ENCODE peak calls at places on chromosome 12, in five cellular contexts. U, F, T, E and P are unnamed samples.

GRCh38 chr12:32108829-32109228 is 2.2 kb downstream of the BICD1 start:
- DNase-seq in U (no peak), F (no peak), T (no peak), E (no peak), P (no peak)

GRCh38 chr12:58961166-58961565 is 40.9 kb upstream of the LRIG3 start:
- DNase-seq in U (no peak), F (no peak), T (no peak), E (no peak), P (no peak)

GRCh38 chr12:22029991-22030390 is 16.0 kb upstream of the CMAS start:
- DNase-seq in U (no peak), F (no peak), T (no peak), E (no peak), P (no peak)

GRCh38 chr12:32334384-32334783 is 65.0 kb upstream of the FGD4 start:
- DNase-seq in U (no peak), F (no peak), T (no peak), E (no peak), P (no peak)

GRCh38 chr12:19771858-19772257 is 332.6 kb downstream of the AEBP2 start:
- DNase-seq in U (peak), F (peak), T (no peak), E (no peak), P (peak)

GRCh38 chr12:111673503-111673902 is 12.3 kb downstream of the BRAP start:
- DNase-seq in U (peak), F (peak), T (no peak), E (peak), P (peak)

GRCh38 chr12:1459339-1459738 is 135.0 kb downstream of the FBXL14 start:
- DNase-seq in U (no peak), F (no peak), T (no peak), E (no peak), P (no peak)

GRCh38 chr12:62194616-62195015 is 65.6 kb upstream of the USP15 start:
- DNase-seq in U (peak), F (peak), T (no peak), E (peak), P (peak)

GRCh38 chr12:13208533-13209278 is 12.2 kb downstream of the EMP1 start:
- DNase-seq in U (no peak), F (peak), T (no peak), E (peak), P (peak)

GRCh38 chr12:67811437-67812361 is 163.2 kb downstream of the DYRK2 start:
- DNase-seq in U (peak), F (peak), T (no peak), E (peak), P (no peak)

GRCh38 chr12:73187765-73188164 is 915.6 kb downstream of the TRHDE start:
- DNase-seq in U (no peak), F (no peak), T (no peak), E (no peak), P (no peak)

GRCh38 chr12:61781021-61781581 is 479.1 kb upstream of the USP15 start:
- DNase-seq in U (no peak), F (no peak), T (no peak), E (no peak), P (no peak)

GRCh38 chr12:1613860-1614259 is 15.2 kb upstream of the WNT5B start:
- DNase-seq in U (no peak), F (no peak), T (no peak), E (no peak), P (no peak)

GRCh38 chr12:58161773-58162172 is 220.4 kb downstream of the ATP23 start:
- DNase-seq in U (no peak), F (no peak), T (no peak), E (peak), P (no peak)

GRCh38 chr12:56061982-56062381 is 18.0 kb upstream of the ERBB3 start:
- DNase-seq in U (no peak), F (no peak), T (no peak), E (no peak), P (no peak)

GRCh38 chr12:55720894-55721444 is 776 bp downstream of the RDH5 start:
- DNase-seq in U (peak), F (peak), T (peak), E (peak), P (peak)

GRCh38 chr12:59115526-59115925 is 195.2 kb upstream of the LRIG3 start:
- DNase-seq in U (peak), F (peak), T (no peak), E (no peak), P (peak)

GRCh38 chr12:91937033-91937432 is 208.6 kb downstream of the BTG1 start:
- DNase-seq in U (no peak), F (no peak), T (no peak), E (no peak), P (no peak)

GRCh38 chr12:67784831-67785230 is 136.3 kb downstream of the DYRK2 start:
- DNase-seq in U (peak), F (no peak), T (no peak), E (no peak), P (no peak)

GRCh38 chr12:52277486-52278245 is 3.2 kb downstream of the KRT86 start:
- DNase-seq in U (no peak), F (no peak), T (no peak), E (no peak), P (no peak)

GRCh38 chr12:58919271-58920101 is 818 bp downstream of the LRIG3 start:
- DNase-seq in U (peak), F (peak), T (no peak), E (peak), P (peak)

GRCh38 chr12:95608252-95609033 is 57.2 kb upstream of the USP44 start:
- DNase-seq in U (peak), F (peak), T (peak), E (peak), P (peak)

GRCh38 chr12:114888458-114888857 is 204.5 kb upstream of the TBX3 start:
- DNase-seq in U (peak), F (peak), T (no peak), E (peak), P (peak)

GRCh38 chr12:64701283-64701682 is 57.9 kb downstream of the GNS start:
- DNase-seq in U (no peak), F (no peak), T (no peak), E (no peak), P (peak)

GRCh38 chr12:91273542-91273941 is 90.9 kb upstream of the DCN start:
- DNase-seq in U (peak), F (no peak), T (no peak), E (no peak), P (peak)

GRCh38 chr12:63420206-63420644 is 248.1 kb downstream of the DPY19L2 start:
- DNase-seq in U (peak), F (peak), T (no peak), E (peak), P (peak)

GRCh38 chr12:3770891-3771290 is 18.0 kb upstream of the CRACR2A start:
- DNase-seq in U (peak), F (peak), T (no peak), E (peak), P (peak)

GRCh38 chr12:1632702-1633101 is 3.7 kb downstream of the WNT5B start:
- DNase-seq in U (no peak), F (no peak), T (no peak), E (no peak), P (no peak)

GRCh38 chr12:124700810-124701594 is 133.6 kb upstream of the NCOR2 start:
- DNase-seq in U (no peak), F (peak), T (no peak), E (peak), P (peak)

GRCh38 chr12:132074216-132074615 is 69.9 kb downstream of the DDX51 start:
- DNase-seq in U (no peak), F (no peak), T (no peak), E (no peak), P (no peak)

GRCh38 chr12:132075714-132076553 is 68.2 kb downstream of the DDX51 start:
- DNase-seq in U (no peak), F (no peak), T (no peak), E (no peak), P (no peak)

GRCh38 chr12:132077322-132078100 is 66.6 kb downstream of the DDX51 start:
- DNase-seq in U (no peak), F (no peak), T (no peak), E (no peak), P (no peak)

GRCh38 chr12:132078190-132078589 is 65.9 kb downstream of the DDX51 start:
- DNase-seq in U (peak), F (peak), T (no peak), E (peak), P (peak)

DNA sequence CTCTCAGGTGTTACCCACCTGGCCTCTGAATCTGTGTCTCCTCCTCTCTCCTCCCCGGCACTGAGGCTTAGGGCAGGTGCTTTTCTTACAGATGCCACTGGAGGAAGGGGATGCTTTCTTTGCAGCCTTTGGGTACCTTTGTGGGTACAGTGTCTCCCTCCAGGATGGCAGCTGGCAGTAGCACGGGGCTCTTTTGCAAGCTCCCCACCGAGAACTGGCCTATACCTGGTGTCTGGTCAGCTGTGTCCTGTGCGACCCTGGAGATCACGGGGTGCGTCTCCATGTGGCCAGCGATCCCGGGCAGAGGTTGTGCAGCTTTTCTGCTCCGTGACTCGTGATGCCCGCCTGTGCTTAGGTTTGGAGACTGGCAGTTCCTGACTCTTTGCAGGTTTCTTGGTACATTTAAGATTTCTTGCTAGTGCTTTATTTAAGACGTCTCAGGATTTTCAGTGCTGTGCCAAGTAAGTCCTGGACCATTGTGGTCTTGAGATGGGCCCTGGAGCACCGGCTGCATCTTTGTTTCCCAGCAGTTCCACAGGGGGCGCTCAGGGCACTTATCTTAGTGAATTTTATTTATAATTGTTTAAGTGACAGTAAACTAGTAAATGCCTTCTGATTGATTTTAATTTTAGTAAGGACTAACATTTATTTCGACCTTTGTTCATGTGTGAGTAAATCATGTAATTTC is 68.9 kb downstream of the DDX51 start:
- DNase-seq in U (no peak), F (no peak), T (no peak), E (peak), P (no peak)
- TF ChIP-seq CTCF in U (peak), F (peak), T (no peak), E (peak), P (peak)

DNA sequence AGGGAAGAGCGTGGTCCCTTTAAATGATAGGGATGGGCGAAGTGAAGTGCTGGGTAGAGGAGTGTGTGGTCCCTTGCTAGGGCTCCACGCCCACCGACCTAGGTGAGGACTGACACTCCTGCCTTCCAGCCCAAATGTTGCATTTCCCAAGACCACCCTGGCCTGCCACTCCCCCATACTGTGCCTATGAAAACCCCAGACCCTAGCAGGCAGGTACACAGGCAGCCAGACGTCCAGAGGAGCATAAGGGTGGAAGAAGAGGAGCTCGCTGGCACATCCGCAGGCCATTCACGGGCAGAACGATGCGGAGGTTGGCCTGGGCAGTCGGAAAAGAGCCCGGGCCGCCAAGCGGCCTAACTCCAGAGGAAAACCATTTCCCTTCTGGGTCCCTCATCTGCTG is 817 bp upstream of the IPO8 start:
- DNase-seq in U (no peak), F (no peak), T (no peak), E (no peak), P (no peak)
- H3K4me3 ChIP-seq in U (no peak), F (peak), T (peak), E (no peak), P (no peak)

DNA sequence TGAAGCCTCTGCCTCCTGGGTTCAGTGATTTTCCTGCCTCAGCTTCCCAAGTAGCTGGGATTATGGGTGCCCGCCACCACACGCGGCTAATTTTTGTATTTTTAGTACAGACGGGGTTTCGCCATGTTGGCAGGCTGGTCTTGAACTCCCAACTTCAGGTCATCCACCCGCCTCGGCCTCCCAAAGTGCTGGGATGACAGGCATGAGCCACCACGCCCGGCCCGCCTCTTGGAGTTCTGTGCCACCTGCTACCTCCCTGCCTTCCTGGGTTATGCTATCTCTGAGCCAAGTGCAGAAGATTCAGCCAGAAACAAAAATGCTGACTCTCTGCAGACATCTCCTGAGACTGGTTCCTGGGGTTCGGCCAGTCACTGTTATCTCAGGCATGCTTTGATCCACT is 13.2 kb downstream of the CABP1 start:
- DNase-seq in U (no peak), F (no peak), T (no peak), E (no peak), P (no peak)
- TF ChIP-seq CTCF in U (no peak), F (no peak), T (no peak), E (no peak), P (no peak)

GRCh38 chr12:53698948-53699672 is 23.2 kb upstream of the ATP5MC2 start:
- DNase-seq in U (no peak), F (no peak), T (no peak), E (no peak), P (no peak)

GRCh38 chr12:53695148-53696138 is 19.6 kb upstream of the ATP5MC2 start:
- DNase-seq in U (peak), F (peak), T (no peak), E (peak), P (peak)

GRCh38 chr12:53696655-53697321 is 20.9 kb upstream of the ATP5MC2 start:
- DNase-seq in U (no peak), F (no peak), T (no peak), E (no peak), P (no peak)

GRCh38 chr12:53694746-53695145 is 18.9 kb upstream of the ATP5MC2 start:
- DNase-seq in U (no peak), F (no peak), T (no peak), E (no peak), P (no peak)

DNA sequence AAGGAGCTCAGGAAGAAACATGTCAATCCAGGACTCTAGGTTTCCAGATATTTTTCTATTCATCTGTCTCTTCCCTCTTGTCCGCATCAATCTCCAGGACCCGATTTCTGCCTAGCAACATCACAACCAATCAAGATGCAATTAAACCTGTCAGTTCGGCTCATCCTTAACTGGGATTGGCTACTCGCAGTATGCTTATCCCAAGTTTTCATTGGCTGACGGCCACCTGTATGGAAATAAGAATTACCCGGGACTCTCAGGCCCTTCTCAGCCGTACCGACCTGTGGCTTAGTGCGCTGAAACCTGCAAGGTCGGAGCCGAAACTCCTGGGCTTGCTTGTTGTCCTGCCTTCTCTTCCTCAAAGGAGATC is 20.4 kb upstream of the ATP5MC2 start:
- DNase-seq in U (peak), F (peak), T (peak), E (peak), P (peak)
- H3K4me3 ChIP-seq in U (no peak), F (no peak), T (peak), E (no peak), P (no peak)

GRCh38 chr12:106281056-106281782 is 21.3 kb upstream of the TCP11L2 start:
- DNase-seq in U (no peak), F (no peak), T (no peak), E (peak), P (no peak)

GRCh38 chr12:106280101-106280500 is 22.4 kb upstream of the TCP11L2 start:
- DNase-seq in U (no peak), F (no peak), T (no peak), E (no peak), P (no peak)

GRCh38 chr12:106284294-106285105 is 18.0 kb upstream of the TCP11L2 start:
- DNase-seq in U (no peak), F (no peak), T (no peak), E (peak), P (no peak)

GRCh38 chr12:106285993-106286392 is 16.5 kb upstream of the TCP11L2 start:
- DNase-seq in U (no peak), F (no peak), T (no peak), E (no peak), P (no peak)

GRCh38 chr12:106282457-106283097 is 20.0 kb upstream of the TCP11L2 start:
- DNase-seq in U (peak), F (peak), T (no peak), E (peak), P (peak)
- TF ChIP-seq CTCF in U (peak), F (peak), T (peak), E (peak), P (peak)

DNA sequence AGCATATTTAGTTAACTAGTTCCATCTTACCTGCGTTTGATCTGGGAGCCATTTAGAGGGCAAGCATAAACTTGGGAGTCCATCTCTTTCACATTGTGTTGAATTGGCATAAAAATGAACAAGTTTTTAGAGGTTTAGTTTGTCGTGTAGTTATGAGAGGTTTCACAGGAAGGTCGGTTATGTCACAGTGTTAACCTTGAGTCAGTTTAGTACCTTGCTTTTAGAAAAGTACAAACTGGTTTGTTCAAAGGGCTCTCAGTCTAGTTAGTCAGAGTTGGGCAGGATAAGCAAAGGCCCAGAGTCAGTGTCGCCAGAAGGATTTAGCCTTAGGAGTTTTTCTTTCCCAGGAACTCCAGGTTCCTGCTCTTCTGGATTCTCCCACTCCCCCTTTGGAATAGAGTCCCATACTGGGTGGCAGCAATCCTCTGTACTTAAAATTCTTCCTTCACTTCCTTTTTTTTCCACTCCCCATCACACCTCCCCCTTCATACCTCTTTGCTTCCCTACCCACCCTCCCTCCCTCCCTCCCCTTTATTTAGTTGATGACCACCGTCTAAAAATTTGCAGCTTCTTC is 12.0 kb downstream of the PCBP2 start:
- DNase-seq in U (no peak), F (no peak), T (no peak), E (no peak), P (no peak)
- H3K4me3 ChIP-seq in U (no peak), F (no peak), T (no peak), E (no peak), P (no peak)